ENCODE peak calls at places on chromosomes 11 and 22, in nine cellular contexts. J is amygdala, N is germinal center, I is mucosa of gallbladder, A is MM.1S, Q is left lobe of liver, H is suprapubic skin, X is fibroblast of the aortic adventitia, W is GM13977. V is an unnamed sample.

GRCh38 chr11:86443415-86443814 is 68.7 kb downstream of the CCDC81 start:
- DNase-seq in W (no peak), J (no peak), N (no peak), I (no peak), A (no peak), Q (no peak), X (no peak), H (no peak), V (no peak)

GRCh38 chr22:46846832-46847355 is 84.4 kb downstream of the TBC1D22A start:
- DNase-seq in Q (no peak), W (no peak), H (no peak), J (no peak), N (no peak), A (no peak), I (no peak), X (no peak), V (no peak)

GRCh38 chr11:94134651-94135512 is 6.2 kb downstream of the PANX1 start:
- DNase-seq in Q (no peak), N (no peak), H (no peak), J (no peak), I (peak; percentile 48), X (peak; percentile 94), W (no peak), A (no peak), V (no peak)

GRCh38 chr11:71183878-71184277 is 68.5 kb downstream of the SHANK2 start:
- DNase-seq in Q (no peak), W (no peak), I (no peak), X (no peak), H (peak; percentile 14), N (no peak), A (no peak), J (no peak), V (no peak)

GRCh38 chr22:20246368-20247009 is 21.6 kb downstream of the RTN4R start:
- DNase-seq in N (no peak), X (no peak), A (no peak), I (no peak), W (no peak), J (no peak), H (no peak), Q (peak; percentile 68), V (no peak)

GRCh38 chr11:7170431-7170830 is 81.3 kb upstream of the SYT9 start:
- DNase-seq in J (no peak), Q (no peak), H (no peak), A (no peak), X (no peak), I (no peak), W (no peak), N (no peak), V (no peak)

GRCh38 chr11:130448416-130449068 is at the start of gene ADAMTS15:
- DNase-seq in J (no peak), X (peak; percentile 90), W (peak; percentile 69), A (peak; percentile 91), I (peak; percentile 66), Q (no peak), H (peak; percentile 83), N (no peak), V (peak; percentile 69)

GRCh38 chr11:119567667-119568582 is 145.0 kb upstream of the THY1 start:
- DNase-seq in W (no peak), J (no peak), N (peak; percentile 12), X (peak; percentile 94), I (peak; percentile 44), H (no peak), Q (no peak), A (no peak), V (no peak)

GRCh38 chr11:3091846-3092602 is 34.8 kb upstream of the CARS1 start:
- DNase-seq in N (peak; percentile 89), X (peak; percentile 48), H (peak; percentile 76), W (peak; percentile 93), J (peak; percentile 22), Q (peak; percentile 79), A (peak; percentile 56), I (peak; percentile 62), V (peak; percentile 69)

GRCh38 chr11:63917685-63918523 is 940 bp upstream of the RCOR2 start:
- DNase-seq in I (peak; percentile 31), N (peak; percentile 61), A (peak; percentile 13), W (peak; percentile 69), H (no peak), J (peak; percentile 64), X (peak; percentile 51), Q (no peak), V (no peak)

GRCh38 chr11:82523141-82523540 is 210.5 kb downstream of the FAM181B start:
- DNase-seq in I (no peak), H (no peak), Q (no peak), N (no peak), X (no peak), J (no peak), W (no peak), A (no peak), V (no peak)

GRCh38 chr11:5071815-5072214 is 2.4 kb downstream of the OR52E1 start:
- DNase-seq in A (no peak), W (no peak), J (no peak), Q (no peak), H (no peak), I (no peak), X (no peak), N (no peak), V (no peak)

GRCh38 chr22:39144101-39144815 is 8.2 kb downstream of the CBX7 start:
- DNase-seq in H (no peak), I (peak; percentile 42), X (peak; percentile 43), Q (no peak), N (peak; percentile 69), J (no peak), A (peak; percentile 89), W (peak; percentile 81), V (no peak)

GRCh38 chr11:128029219-128029722 is 558.1 kb downstream of the ETS1 start:
- DNase-seq in N (no peak), H (no peak), A (no peak), Q (peak; percentile 89), J (no peak), W (no peak), X (peak; percentile 47), I (no peak), V (no peak)

GRCh38 chr11:111531156-111531555 is 9.4 kb upstream of the LAYN start:
- DNase-seq in Q (no peak), N (no peak), I (no peak), W (no peak), H (no peak), J (no peak), X (peak; percentile 29), A (no peak), V (no peak)

GRCh38 chr11:24837112-24837511 is 340.3 kb downstream of the LUZP2 start:
- DNase-seq in A (no peak), J (no peak), N (no peak), Q (no peak), W (no peak), H (no peak), I (no peak), X (no peak), V (no peak)

GRCh38 chr22:49448546-49448945 is 379.1 kb downstream of the BRD1 start:
- DNase-seq in Q (no peak), J (peak; percentile 32), I (no peak), N (no peak), W (no peak), H (no peak), A (no peak), X (no peak), V (no peak)

GRCh38 chr22:27637604-27638003 is 164.0 kb downstream of the MN1 start:
- DNase-seq in W (no peak), N (no peak), Q (no peak), I (peak; percentile 27), H (no peak), A (no peak), X (peak; percentile 41), J (no peak), V (no peak)

V was measured in iPS DF 19.7.